ENCODE peak calls at places on chromosomes 3 and 15, in six cellular contexts. One of them, this sample, is unnamed.

GRCh38 chr3:171862993-171863521 is 19.9 kb downstream of the TMEM212 start:
- DNase-seq in IMR-90: peak
- DNase-seq in mesendoderm: no peak
- DNase-seq in neuronal stem cell: no peak
- DNase-seq in H9: no peak
- DNase-seq in H1: no peak
- DNase-seq in this sample: peak

GRCh38 chr3:72593881-72594397 is 254.3 kb downstream of the SHQ1 start:
- DNase-seq in IMR-90: peak
- DNase-seq in mesendoderm: no peak
- DNase-seq in neuronal stem cell: no peak
- DNase-seq in H9: no peak
- DNase-seq in H1: no peak
- DNase-seq in this sample: no peak

GRCh38 chr15:25439456-25439836 is 622 bp upstream of the UBE3A start:
- DNase-seq in IMR-90: peak
- DNase-seq in mesendoderm: peak
- DNase-seq in neuronal stem cell: peak
- DNase-seq in H9: no peak
- DNase-seq in H1: no peak
- DNase-seq in this sample: no peak

GRCh38 chr3:8596706-8597514 is 47.7 kb downstream of the SSUH2 start:
- DNase-seq in IMR-90: no peak
- DNase-seq in mesendoderm: no peak
- DNase-seq in neuronal stem cell: no peak
- DNase-seq in H9: no peak
- DNase-seq in H1: peak
- DNase-seq in this sample: no peak

GRCh38 chr3:115388166-115388565 is 235.1 kb upstream of the GAP43 start:
- DNase-seq in IMR-90: peak
- DNase-seq in mesendoderm: no peak
- DNase-seq in neuronal stem cell: no peak
- DNase-seq in H9: no peak
- DNase-seq in H1: no peak
- DNase-seq in this sample: peak

GRCh38 chr15:72236381-72237285 is 5.6 kb upstream of the PKM start:
- DNase-seq in IMR-90: peak
- DNase-seq in mesendoderm: no peak
- DNase-seq in neuronal stem cell: no peak
- DNase-seq in H9: no peak
- DNase-seq in H1: no peak
- DNase-seq in this sample: no peak

GRCh38 chr15:39411102-39411989 is 169.5 kb upstream of the THBS1 start:
- DNase-seq in IMR-90: no peak
- DNase-seq in mesendoderm: no peak
- DNase-seq in neuronal stem cell: no peak
- DNase-seq in H9: no peak
- DNase-seq in H1: no peak
- DNase-seq in this sample: no peak

GRCh38 chr3:193895409-193895808 is 240.5 kb upstream of the HES1 start:
- DNase-seq in IMR-90: no peak
- DNase-seq in mesendoderm: no peak
- DNase-seq in neuronal stem cell: no peak
- DNase-seq in H9: no peak
- DNase-seq in H1: no peak
- DNase-seq in this sample: no peak

GRCh38 chr15:58081446-58081845 is 15.9 kb upstream of the ALDH1A2 start:
- DNase-seq in IMR-90: no peak
- DNase-seq in mesendoderm: no peak
- DNase-seq in neuronal stem cell: no peak
- DNase-seq in H9: no peak
- DNase-seq in H1: no peak
- DNase-seq in this sample: no peak

GRCh38 chr15:57780461-57780860 is 73.9 kb downstream of the POLR2M start:
- DNase-seq in IMR-90: no peak
- DNase-seq in mesendoderm: no peak
- DNase-seq in neuronal stem cell: no peak
- DNase-seq in H9: no peak
- DNase-seq in H1: no peak
- DNase-seq in this sample: no peak

GRCh38 chr3:127822836-127823589 is 698 bp upstream of the MGLL start:
- DNase-seq in IMR-90: peak
- DNase-seq in mesendoderm: no peak
- DNase-seq in neuronal stem cell: peak
- DNase-seq in H9: no peak
- DNase-seq in H1: no peak
- DNase-seq in this sample: peak

DNA sequence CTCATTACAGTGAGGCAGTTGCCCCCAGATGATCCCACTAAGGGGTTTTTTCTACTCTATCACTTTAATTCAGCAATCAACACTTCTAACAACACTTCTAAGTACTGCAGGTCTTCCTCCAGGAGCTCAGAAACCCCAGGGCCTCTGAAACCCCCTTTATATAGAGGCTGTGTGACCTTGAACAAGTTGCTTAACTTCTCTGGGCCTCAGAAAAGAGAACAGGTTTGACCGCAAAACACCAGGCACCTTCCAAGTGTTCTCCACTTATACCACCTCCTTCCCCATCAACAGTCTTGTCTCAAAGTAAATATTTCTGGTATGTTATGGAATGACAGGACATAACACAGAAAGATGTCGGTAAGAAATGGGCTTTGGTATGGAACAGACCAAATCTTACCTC is 85.7 kb upstream of the WNT5A start:
- DNase-seq in IMR-90: no peak
- DNase-seq in mesendoderm: no peak
- DNase-seq in neuronal stem cell: no peak
- DNase-seq in H9: no peak
- DNase-seq in H1: no peak
- DNase-seq in this sample: no peak
- H2AK5ac ChIP-seq in IMR-90: no peak
- H2AK5ac ChIP-seq in mesendoderm: peak
- H2AK5ac ChIP-seq in neuronal stem cell: no peak
- H2AK5ac ChIP-seq in H9: no peak
- H2AK5ac ChIP-seq in H1: peak
- H2AK5ac ChIP-seq in this sample: no peak

GRCh38 chr15:77993374-77993911 is 84.1 kb downstream of the TBC1D2B start:
- DNase-seq in IMR-90: no peak
- DNase-seq in mesendoderm: no peak
- DNase-seq in neuronal stem cell: no peak
- DNase-seq in H9: no peak
- DNase-seq in H1: no peak
- DNase-seq in this sample: no peak
- H2BK120ac ChIP-seq in IMR-90: peak
- H2BK120ac ChIP-seq in mesendoderm: no peak
- H2BK120ac ChIP-seq in neuronal stem cell: no peak
- H2BK120ac ChIP-seq in H9: no peak
- H2BK120ac ChIP-seq in H1: no peak
- H2BK120ac ChIP-seq in this sample: no peak

DNA sequence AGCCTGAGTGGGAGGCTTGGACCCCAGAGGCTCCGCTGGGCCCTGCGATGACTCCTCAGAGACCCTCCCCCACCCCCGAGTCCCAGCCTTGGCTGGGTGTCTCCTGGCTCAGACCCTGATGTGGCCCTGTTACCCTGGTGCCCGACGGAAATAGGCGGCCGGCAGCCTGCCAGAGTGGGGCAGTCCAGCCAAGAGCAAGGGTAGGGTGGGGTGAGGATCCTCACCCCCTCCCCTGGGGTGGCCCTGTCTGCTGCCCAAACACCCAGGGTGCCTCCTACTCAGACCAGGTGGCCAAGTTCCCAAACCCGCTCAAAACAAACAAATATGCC is 15.3 kb downstream of the TNK2 start:
- DNase-seq in IMR-90: no peak
- DNase-seq in mesendoderm: no peak
- DNase-seq in neuronal stem cell: no peak
- DNase-seq in H9: no peak
- DNase-seq in H1: no peak
- DNase-seq in this sample: no peak
- H3K18ac ChIP-seq in IMR-90: peak
- H3K18ac ChIP-seq in mesendoderm: peak
- H3K18ac ChIP-seq in neuronal stem cell: peak
- H3K18ac ChIP-seq in H9: no peak
- H3K18ac ChIP-seq in H1: no peak
- H3K18ac ChIP-seq in this sample: peak

GRCh38 chr15:32853667-32854066 is 135.9 kb downstream of the GREM1 start:
- DNase-seq in IMR-90: no peak
- DNase-seq in mesendoderm: peak
- DNase-seq in neuronal stem cell: no peak
- DNase-seq in H9: peak
- DNase-seq in H1: no peak
- DNase-seq in this sample: no peak
- H2AK5ac ChIP-seq in IMR-90: peak
- H2AK5ac ChIP-seq in mesendoderm: no peak
- H2AK5ac ChIP-seq in neuronal stem cell: no peak
- H2AK5ac ChIP-seq in H9: no peak
- H2AK5ac ChIP-seq in H1: no peak
- H2AK5ac ChIP-seq in this sample: no peak

DNA sequence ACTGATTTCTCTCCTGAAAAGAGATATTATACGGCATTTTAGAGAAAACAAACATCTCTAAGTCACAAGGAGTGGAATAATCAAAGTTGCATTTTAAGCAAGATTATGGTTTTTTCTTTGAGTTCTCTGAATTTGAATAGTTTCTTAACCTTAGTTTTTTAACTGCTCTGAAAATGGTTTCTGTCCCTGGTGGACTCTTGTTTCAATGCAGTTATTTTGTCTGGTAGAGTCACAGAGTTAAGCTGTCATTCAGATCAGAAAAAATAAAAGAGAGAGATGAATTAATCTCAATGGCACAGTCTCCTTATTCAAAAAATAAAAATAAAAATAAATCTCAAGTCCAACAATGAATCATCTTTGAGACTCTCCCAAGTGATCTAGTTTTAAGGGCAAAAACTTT is 19.0 kb downstream of the AGTR1 start:
- DNase-seq in IMR-90: no peak
- DNase-seq in mesendoderm: no peak
- DNase-seq in neuronal stem cell: no peak
- DNase-seq in H9: no peak
- DNase-seq in H1: no peak
- DNase-seq in this sample: no peak
- H2BK120ac ChIP-seq in IMR-90: no peak
- H2BK120ac ChIP-seq in mesendoderm: no peak
- H2BK120ac ChIP-seq in neuronal stem cell: no peak
- H2BK120ac ChIP-seq in H9: no peak
- H2BK120ac ChIP-seq in H1: no peak
- H2BK120ac ChIP-seq in this sample: no peak